ENCODE peak calls at places on chromosomes 16 and 17, in nine cellular contexts. One of them, this sample, is unnamed.
A peak's percentile ranks its signal among the peaks of the same experiment; 100 is the strongest.

GRCh38 chr16:28915181-28915580 is 9.9 kb downstream of the RABEP2 start:
- DNase-seq in HL-60: no peak
- DNase-seq in Caco-2: no peak
- DNase-seq in BJ: peak; percentile 30
- DNase-seq in AG09319: peak; percentile 4
- DNase-seq in heart left ventricle: no peak
- DNase-seq in neural crest cell: no peak
- DNase-seq in CD8-positive, alpha-beta T cell: no peak
- DNase-seq in WTC11: no peak
- DNase-seq in this sample: no peak

GRCh38 chr17:76451480-76451879 is 1.5 kb downstream of the UBE2O start:
- DNase-seq in AG09319: no peak
- DNase-seq in heart left ventricle: no peak
- DNase-seq in CD8-positive, alpha-beta T cell: no peak
- DNase-seq in WTC11: no peak
- DNase-seq in neural crest cell: no peak
- DNase-seq in Caco-2: no peak
- DNase-seq in HL-60: no peak
- DNase-seq in BJ: no peak
- DNase-seq in this sample: no peak

GRCh38 chr17:5902671-5903070 is 167.5 kb upstream of the WSCD1 start:
- DNase-seq in AG09319: no peak
- DNase-seq in heart left ventricle: no peak
- DNase-seq in WTC11: no peak
- DNase-seq in Caco-2: no peak
- DNase-seq in BJ: no peak
- DNase-seq in CD8-positive, alpha-beta T cell: no peak
- DNase-seq in HL-60: no peak
- DNase-seq in neural crest cell: no peak
- DNase-seq in this sample: no peak

GRCh38 chr16:12379318-12379717 is 402.8 kb downstream of the SNX29 start:
- DNase-seq in Caco-2: no peak
- DNase-seq in heart left ventricle: no peak
- DNase-seq in AG09319: no peak
- DNase-seq in CD8-positive, alpha-beta T cell: no peak
- DNase-seq in BJ: no peak
- DNase-seq in WTC11: no peak
- DNase-seq in HL-60: no peak
- DNase-seq in neural crest cell: no peak
- DNase-seq in this sample: no peak

GRCh38 chr17:54408741-54409140 is 491.9 kb upstream of the TOM1L1 start:
- DNase-seq in heart left ventricle: no peak
- DNase-seq in Caco-2: no peak
- DNase-seq in AG09319: no peak
- DNase-seq in CD8-positive, alpha-beta T cell: no peak
- DNase-seq in HL-60: no peak
- DNase-seq in WTC11: no peak
- DNase-seq in neural crest cell: no peak
- DNase-seq in BJ: no peak
- DNase-seq in this sample: no peak

GRCh38 chr17:18248300-18248731 is 10.2 kb downstream of the FLII start:
- DNase-seq in WTC11: peak; percentile 76
- DNase-seq in heart left ventricle: peak; percentile 65
- DNase-seq in AG09319: no peak
- DNase-seq in neural crest cell: peak; percentile 67
- DNase-seq in Caco-2: peak; percentile 81
- DNase-seq in CD8-positive, alpha-beta T cell: peak; percentile 44
- DNase-seq in BJ: no peak
- DNase-seq in HL-60: no peak
- DNase-seq in this sample: no peak

GRCh38 chr17:301681-302299 is 50.8 kb downstream of the RPH3AL start:
- DNase-seq in AG09319: no peak
- DNase-seq in HL-60: no peak
- DNase-seq in BJ: no peak
- DNase-seq in Caco-2: no peak
- DNase-seq in heart left ventricle: peak; percentile 79
- DNase-seq in neural crest cell: no peak
- DNase-seq in WTC11: no peak
- DNase-seq in CD8-positive, alpha-beta T cell: no peak
- DNase-seq in this sample: peak; percentile 14

GRCh38 chr17:44901323-44901965 is 2.2 kb upstream of the EFTUD2 start:
- DNase-seq in heart left ventricle: no peak
- DNase-seq in neural crest cell: no peak
- DNase-seq in WTC11: no peak
- DNase-seq in AG09319: peak; percentile 45
- DNase-seq in BJ: no peak
- DNase-seq in HL-60: peak; percentile 91
- DNase-seq in Caco-2: no peak
- DNase-seq in CD8-positive, alpha-beta T cell: no peak
- DNase-seq in this sample: no peak

GRCh38 chr16:12145918-12146317 is 169.4 kb downstream of the SNX29 start:
- DNase-seq in WTC11: no peak
- DNase-seq in AG09319: no peak
- DNase-seq in BJ: no peak
- DNase-seq in heart left ventricle: no peak
- DNase-seq in CD8-positive, alpha-beta T cell: no peak
- DNase-seq in Caco-2: no peak
- DNase-seq in neural crest cell: no peak
- DNase-seq in HL-60: no peak
- DNase-seq in this sample: no peak

GRCh38 chr16:66264311-66265105 is 102.0 kb upstream of the CDH5 start:
- DNase-seq in neural crest cell: no peak
- DNase-seq in heart left ventricle: no peak
- DNase-seq in Caco-2: no peak
- DNase-seq in CD8-positive, alpha-beta T cell: no peak
- DNase-seq in WTC11: no peak
- DNase-seq in BJ: no peak
- DNase-seq in AG09319: no peak
- DNase-seq in HL-60: no peak
- DNase-seq in this sample: no peak

GRCh38 chr16:85800321-85800669 is 800 bp downstream of the COX4I1 start:
- DNase-seq in AG09319: no peak
- DNase-seq in heart left ventricle: no peak
- DNase-seq in WTC11: no peak
- DNase-seq in CD8-positive, alpha-beta T cell: no peak
- DNase-seq in BJ: no peak
- DNase-seq in Caco-2: no peak
- DNase-seq in HL-60: no peak
- DNase-seq in neural crest cell: no peak
- DNase-seq in this sample: no peak

GRCh38 chr16:54342001-54342776 is 55.6 kb upstream of the IRX3 start:
- DNase-seq in CD8-positive, alpha-beta T cell: no peak
- DNase-seq in BJ: no peak
- DNase-seq in heart left ventricle: no peak
- DNase-seq in AG09319: no peak
- DNase-seq in neural crest cell: no peak
- DNase-seq in Caco-2: peak; percentile 17
- DNase-seq in HL-60: no peak
- DNase-seq in WTC11: no peak
- DNase-seq in this sample: no peak

GRCh38 chr17:79183221-79184158 is 108.9 kb downstream of the ENGASE start:
- DNase-seq in CD8-positive, alpha-beta T cell: no peak
- DNase-seq in heart left ventricle: no peak
- DNase-seq in WTC11: peak; percentile 73
- DNase-seq in BJ: no peak
- DNase-seq in neural crest cell: peak; percentile 38
- DNase-seq in AG09319: no peak
- DNase-seq in HL-60: no peak
- DNase-seq in Caco-2: peak; percentile 29
- DNase-seq in this sample: no peak

GRCh38 chr17:67032985-67033384 is 11.4 kb upstream of the CACNG1 start:
- DNase-seq in CD8-positive, alpha-beta T cell: no peak
- DNase-seq in WTC11: no peak
- DNase-seq in heart left ventricle: no peak
- DNase-seq in neural crest cell: no peak
- DNase-seq in AG09319: no peak
- DNase-seq in Caco-2: no peak
- DNase-seq in BJ: no peak
- DNase-seq in HL-60: no peak
- DNase-seq in this sample: no peak

GRCh38 chr17:82932146-82933005 is 92.6 kb upstream of the ZNF750 start:
- DNase-seq in HL-60: no peak
- DNase-seq in heart left ventricle: no peak
- DNase-seq in WTC11: peak; percentile 1
- DNase-seq in BJ: no peak
- DNase-seq in AG09319: peak; percentile 55
- DNase-seq in neural crest cell: no peak
- DNase-seq in Caco-2: no peak
- DNase-seq in CD8-positive, alpha-beta T cell: no peak
- DNase-seq in this sample: no peak

GRCh38 chr16:30720086-30720485 is 21.1 kb downstream of the SRCAP start:
- DNase-seq in neural crest cell: no peak
- DNase-seq in HL-60: no peak
- DNase-seq in BJ: no peak
- DNase-seq in WTC11: no peak
- DNase-seq in Caco-2: no peak
- DNase-seq in heart left ventricle: no peak
- DNase-seq in AG09319: no peak
- DNase-seq in CD8-positive, alpha-beta T cell: no peak
- DNase-seq in this sample: peak; percentile 29

GRCh38 chr16:10879681-10880589 is 2.9 kb downstream of the CIITA start:
- DNase-seq in WTC11: no peak
- DNase-seq in AG09319: no peak
- DNase-seq in HL-60: no peak
- DNase-seq in BJ: no peak
- DNase-seq in heart left ventricle: no peak
- DNase-seq in neural crest cell: no peak
- DNase-seq in Caco-2: no peak
- DNase-seq in CD8-positive, alpha-beta T cell: no peak
- DNase-seq in this sample: no peak

GRCh38 chr17:43658890-43659289 is 2.8 kb downstream of the MEOX1 start:
- DNase-seq in CD8-positive, alpha-beta T cell: no peak
- DNase-seq in AG09319: no peak
- DNase-seq in Caco-2: no peak
- DNase-seq in HL-60: no peak
- DNase-seq in BJ: no peak
- DNase-seq in neural crest cell: no peak
- DNase-seq in heart left ventricle: no peak
- DNase-seq in WTC11: no peak
- DNase-seq in this sample: no peak

GRCh38 chr16:88376053-88376834 is 6.5 kb upstream of the ZNF469 start:
- DNase-seq in neural crest cell: peak; percentile 46
- DNase-seq in WTC11: peak; percentile 10
- DNase-seq in AG09319: no peak
- DNase-seq in heart left ventricle: peak; percentile 27
- DNase-seq in CD8-positive, alpha-beta T cell: no peak
- DNase-seq in Caco-2: no peak
- DNase-seq in HL-60: no peak
- DNase-seq in BJ: no peak
- DNase-seq in this sample: peak; percentile 44

GRCh38 chr17:69166957-69167356 is 25.3 kb upstream of the ABCA6 start:
- DNase-seq in CD8-positive, alpha-beta T cell: no peak
- DNase-seq in AG09319: no peak
- DNase-seq in Caco-2: no peak
- DNase-seq in BJ: no peak
- DNase-seq in neural crest cell: no peak
- DNase-seq in HL-60: no peak
- DNase-seq in WTC11: no peak
- DNase-seq in heart left ventricle: no peak
- DNase-seq in this sample: no peak

GRCh38 chr17:11742891-11743290 is 144.6 kb downstream of the DNAH9 start:
- DNase-seq in BJ: no peak
- DNase-seq in Caco-2: peak; percentile 1
- DNase-seq in neural crest cell: no peak
- DNase-seq in HL-60: no peak
- DNase-seq in heart left ventricle: no peak
- DNase-seq in WTC11: no peak
- DNase-seq in CD8-positive, alpha-beta T cell: no peak
- DNase-seq in AG09319: no peak
- DNase-seq in this sample: no peak
- TF ChIP-seq CTCF in BJ: no peak
- TF ChIP-seq CTCF in Caco-2: no peak
- TF ChIP-seq CTCF in neural crest cell: no peak
- TF ChIP-seq CTCF in HL-60: no peak
- TF ChIP-seq CTCF in heart left ventricle: no peak
- TF ChIP-seq CTCF in WTC11: no peak
- TF ChIP-seq CTCF in CD8-positive, alpha-beta T cell: no peak
- TF ChIP-seq CTCF in AG09319: no peak
- TF ChIP-seq CTCF in this sample: no peak

DNA sequence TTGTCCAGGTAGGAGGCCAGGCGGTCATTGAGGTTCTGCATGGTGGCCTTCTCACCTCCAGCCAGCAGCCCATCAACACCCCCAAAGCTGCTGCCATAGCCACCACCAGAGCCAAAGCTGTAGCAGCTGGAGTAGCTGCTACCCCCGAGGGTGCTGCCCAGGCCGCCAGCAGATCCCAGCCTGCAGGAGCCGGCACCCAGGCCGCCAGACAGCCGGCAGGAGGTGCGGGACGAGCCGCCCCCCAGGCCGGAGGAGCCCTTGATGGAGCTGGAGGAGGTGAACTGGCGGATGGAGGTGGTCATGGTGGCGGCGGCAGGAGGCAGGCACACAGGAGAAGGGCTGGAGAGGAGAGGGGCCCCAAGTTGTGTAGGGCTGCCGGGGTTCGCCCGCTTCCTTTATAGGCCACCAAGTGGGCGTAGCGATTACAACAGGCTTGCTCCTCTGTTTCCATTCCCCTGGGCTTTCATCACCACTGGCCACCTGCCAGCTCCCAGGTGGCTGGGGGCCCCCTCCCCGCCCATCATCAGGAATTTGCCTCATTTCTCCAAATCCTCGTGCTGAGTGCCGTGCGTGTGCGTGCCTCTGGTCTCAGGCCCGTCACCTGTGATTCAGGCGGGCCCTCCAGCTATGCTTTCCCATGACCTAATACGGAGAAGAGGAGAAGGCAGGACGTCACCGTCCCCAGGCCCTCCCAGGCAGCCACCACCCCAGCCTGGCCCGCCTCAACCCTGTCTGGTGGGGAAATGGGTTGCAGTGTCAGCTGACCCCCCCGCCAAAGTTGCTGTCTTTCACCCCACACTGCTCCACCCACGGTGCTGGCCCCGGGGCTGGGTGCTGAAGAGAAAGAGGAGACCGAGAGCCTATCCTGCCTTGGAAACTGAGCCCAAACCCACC is at the start of gene KRT17:
- DNase-seq in WTC11: no peak
- DNase-seq in AG09319: no peak
- DNase-seq in neural crest cell: no peak
- DNase-seq in heart left ventricle: no peak
- DNase-seq in CD8-positive, alpha-beta T cell: no peak
- DNase-seq in BJ: no peak
- DNase-seq in Caco-2: no peak
- DNase-seq in HL-60: peak; percentile 18
- DNase-seq in this sample: peak; percentile 62
- TF ChIP-seq CTCF in WTC11: no peak
- TF ChIP-seq CTCF in AG09319: no peak
- TF ChIP-seq CTCF in neural crest cell: no peak
- TF ChIP-seq CTCF in heart left ventricle: no peak
- TF ChIP-seq CTCF in CD8-positive, alpha-beta T cell: no peak
- TF ChIP-seq CTCF in BJ: no peak
- TF ChIP-seq CTCF in Caco-2: no peak
- TF ChIP-seq CTCF in HL-60: no peak
- TF ChIP-seq CTCF in this sample: no peak

GRCh38 chr17:74446551-74447500 is 14.9 kb downstream of the GPRC5C start:
- DNase-seq in WTC11: no peak
- DNase-seq in neural crest cell: no peak
- DNase-seq in CD8-positive, alpha-beta T cell: no peak
- DNase-seq in AG09319: no peak
- DNase-seq in heart left ventricle: peak; percentile 88
- DNase-seq in Caco-2: no peak
- DNase-seq in HL-60: no peak
- DNase-seq in BJ: no peak
- DNase-seq in this sample: peak; percentile 74
- TF ChIP-seq CTCF in WTC11: no peak
- TF ChIP-seq CTCF in neural crest cell: no peak
- TF ChIP-seq CTCF in CD8-positive, alpha-beta T cell: no peak
- TF ChIP-seq CTCF in AG09319: no peak
- TF ChIP-seq CTCF in heart left ventricle: no peak
- TF ChIP-seq CTCF in Caco-2: no peak
- TF ChIP-seq CTCF in HL-60: no peak
- TF ChIP-seq CTCF in BJ: no peak
- TF ChIP-seq CTCF in this sample: no peak

GRCh38 chr16:58515125-58515870 is at the start of gene SETD6:
- DNase-seq in Caco-2: peak; percentile 95
- DNase-seq in WTC11: peak; percentile 84
- DNase-seq in CD8-positive, alpha-beta T cell: peak; percentile 25
- DNase-seq in HL-60: peak; percentile 93
- DNase-seq in AG09319: peak; percentile 54
- DNase-seq in heart left ventricle: peak; percentile 90
- DNase-seq in neural crest cell: peak; percentile 85
- DNase-seq in BJ: peak; percentile 41
- DNase-seq in this sample: peak; percentile 87
- TF ChIP-seq CTCF in Caco-2: peak; percentile 16
- TF ChIP-seq CTCF in WTC11: no peak
- TF ChIP-seq CTCF in CD8-positive, alpha-beta T cell: no peak
- TF ChIP-seq CTCF in HL-60: no peak
- TF ChIP-seq CTCF in AG09319: no peak
- TF ChIP-seq CTCF in heart left ventricle: peak; percentile 21
- TF ChIP-seq CTCF in neural crest cell: peak; percentile 47
- TF ChIP-seq CTCF in BJ: peak; percentile 28
- TF ChIP-seq CTCF in this sample: peak; percentile 7